ENCODE peak calls at places on chromosomes 13 and 19, in five cellular contexts. F is K562, I is HepG2, A is GM12878, X is SK-N-SH. Q is an unnamed sample.

GRCh38 chr19:45154064-45154827 is 6.5 kb downstream of the NKPD1 start:
- DNase-seq in X (no peak), A (no peak), F (peak), I (peak), Q (no peak)

GRCh38 chr13:28505543-28506135 is 10.7 kb upstream of the FLT1 start:
- DNase-seq in F (no peak), X (no peak), I (no peak), A (no peak), Q (no peak)

GRCh38 chr13:74114202-74114601 is 20.0 kb downstream of the KLF12 start:
- DNase-seq in F (no peak), A (no peak), X (no peak), I (no peak), Q (no peak)

GRCh38 chr13:60629158-60629557 is 232.1 kb downstream of the TDRD3 start:
- DNase-seq in X (no peak), F (no peak), A (no peak), I (no peak), Q (no peak)

GRCh38 chr13:93941444-93941843 is 538.0 kb downstream of the DCT start:
- DNase-seq in I (no peak), F (no peak), A (no peak), X (no peak), Q (no peak)

GRCh38 chr19:10602330-10603083 is 15.4 kb upstream of the AP1M2 start:
- DNase-seq in A (no peak), I (peak), X (peak), F (peak), Q (no peak)

GRCh38 chr13:76812206-76812882 is 73.9 kb downstream of the KCTD12 start:
- DNase-seq in A (no peak), I (no peak), F (no peak), X (peak), Q (no peak)

GRCh38 chr19:35013047-35013819 is 13.1 kb downstream of the GRAMD1A start:
- DNase-seq in X (peak), F (peak), A (no peak), I (peak), Q (peak)

GRCh38 chr19:289651-290538 is 1.3 kb downstream of the PLPP2 start:
- DNase-seq in I (peak), X (peak), F (peak), A (no peak), Q (peak)

GRCh38 chr13:76722782-76723181 is 163.4 kb downstream of the KCTD12 start:
- DNase-seq in F (no peak), I (no peak), A (no peak), X (no peak), Q (no peak)

GRCh38 chr13:36918246-36919060 is 1.6 kb downstream of the SMAD9 start:
- DNase-seq in F (no peak), A (no peak), I (no peak), X (peak), Q (no peak)

GRCh38 chr13:99215466-99215865 is 14.8 kb downstream of the UBAC2 start:
- DNase-seq in A (no peak), I (no peak), F (no peak), X (no peak), Q (no peak)

GRCh38 chr13:50241479-50241878 is 226.2 kb downstream of the KCNRG start:
- DNase-seq in F (no peak), I (peak), X (no peak), A (no peak), Q (no peak)

GRCh38 chr19:20423381-20424207 is 142.0 kb downstream of the ZNF737 start:
- DNase-seq in F (no peak), X (peak), A (no peak), I (no peak), Q (peak)

GRCh38 chr13:110925023-110925608 is 10.2 kb upstream of the ANKRD10 start:
- DNase-seq in A (no peak), I (no peak), F (no peak), X (no peak), Q (no peak)

GRCh38 chr19:13835791-13836723 is 40.8 kb downstream of the ZSWIM4 start:
- DNase-seq in A (no peak), F (no peak), I (no peak), X (no peak), Q (no peak)

DNA sequence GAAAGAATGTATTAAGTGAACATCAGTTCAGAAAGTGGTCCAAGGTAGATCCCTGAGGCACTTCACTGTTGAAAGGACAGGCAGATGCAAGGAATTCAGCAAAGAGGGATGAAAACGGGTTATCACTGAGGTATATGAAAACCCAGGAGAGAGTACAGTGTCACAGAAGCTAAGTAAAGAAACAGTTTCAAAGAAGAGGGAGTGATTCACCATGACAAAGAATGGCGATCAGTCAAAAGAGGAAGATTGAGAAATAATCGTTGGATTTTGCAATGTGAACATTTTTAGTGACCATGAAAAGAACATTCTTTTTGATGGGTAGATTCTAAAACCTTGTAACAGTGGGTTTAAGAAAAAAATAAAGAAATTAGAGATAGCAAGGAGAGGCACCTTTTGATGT is 99.3 kb downstream of the EPSTI1 start:
- DNase-seq in A (no peak), X (no peak), I (no peak), F (no peak), Q (no peak)
- TF ChIP-seq REST in A (no peak), X (no peak), I (no peak), F (no peak), Q (no peak)

GRCh38 chr13:49213539-49213938 is 6.6 kb upstream of the MLNR start:
- DNase-seq in I (no peak), F (no peak), A (no peak), X (no peak), Q (no peak)

GRCh38 chr13:49216334-49216733 is 3.8 kb upstream of the MLNR start:
- DNase-seq in I (no peak), A (no peak), F (no peak), X (no peak), Q (no peak)

GRCh38 chr13:49217962-49218492 is 2.1 kb upstream of the MLNR start:
- DNase-seq in F (no peak), A (no peak), X (no peak), I (no peak), Q (no peak)

GRCh38 chr13:49213997-49214916 is 5.9 kb upstream of the MLNR start:
- DNase-seq in A (no peak), I (no peak), F (no peak), X (no peak), Q (no peak)

DNA sequence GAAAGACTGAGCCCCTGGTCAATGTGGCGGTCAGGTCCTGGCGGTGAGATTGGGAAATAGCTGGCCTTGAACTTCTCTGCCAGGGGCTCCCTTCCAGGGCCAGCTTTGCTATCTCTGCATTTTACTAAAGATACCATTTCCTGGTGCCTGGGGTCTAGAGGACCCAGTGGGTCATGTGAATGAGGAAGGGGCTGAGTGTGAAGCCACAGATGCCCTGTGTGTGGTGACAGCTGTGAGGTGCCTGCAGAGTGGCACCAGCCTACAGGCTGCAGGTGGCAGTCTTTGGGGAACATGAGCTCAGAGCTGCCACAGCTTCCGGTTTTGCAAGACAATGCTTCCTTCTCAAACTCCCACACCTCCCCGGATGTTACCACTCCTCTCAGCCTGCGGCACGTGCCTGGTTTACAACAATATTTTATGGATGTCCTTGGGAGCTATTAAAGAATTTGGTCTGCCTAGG is 5.2 kb upstream of the MLNR start:
- DNase-seq in A (no peak), X (no peak), I (peak), F (no peak), Q (no peak)
- TF ChIP-seq SIN3A in A (no peak), X (no peak), I (no peak), F (no peak), Q (no peak)

GRCh38 chr13:78607409-78608253 is 4.3 kb upstream of the POU4F1 start:
- DNase-seq in X (peak), I (no peak), A (no peak), F (no peak), Q (no peak)

GRCh38 chr13:78606471-78607408 is 3.4 kb upstream of the POU4F1 start:
- DNase-seq in X (no peak), F (no peak), A (no peak), I (no peak), Q (no peak)

GRCh38 chr13:78608705-78609463 is 5.5 kb upstream of the POU4F1 start:
- DNase-seq in F (no peak), X (peak), A (no peak), I (no peak), Q (no peak)

GRCh38 chr13:78609464-78610205 is 6.3 kb upstream of the POU4F1 start:
- DNase-seq in A (no peak), X (peak), F (no peak), I (no peak), Q (no peak)

DNA sequence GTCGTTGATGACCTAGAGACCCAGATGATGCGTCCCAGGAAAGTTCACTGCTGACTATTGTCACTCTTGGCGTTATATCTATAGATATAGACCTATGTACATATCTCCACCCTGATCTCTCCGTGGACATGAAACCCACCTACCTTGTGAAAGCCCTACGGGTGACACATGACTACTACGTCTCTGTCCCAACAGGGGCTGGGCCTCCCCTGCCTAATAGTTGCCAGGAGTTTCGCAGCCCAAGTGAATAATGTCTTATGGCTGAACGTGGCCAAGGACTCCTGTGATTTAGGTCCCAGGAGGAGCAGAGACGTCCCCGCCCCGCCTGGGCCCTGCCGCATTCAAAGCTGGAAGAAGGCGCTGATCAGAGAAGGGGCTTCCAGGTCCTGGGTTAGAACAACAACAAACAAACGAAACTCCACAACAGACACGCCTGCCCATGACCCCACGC is 4.9 kb upstream of the POU4F1 start:
- DNase-seq in X (peak), A (no peak), F (no peak), I (no peak), Q (no peak)
- H3K4me3 ChIP-seq in X (peak), A (peak), F (no peak), I (no peak), Q (peak)

GRCh38 chr13:34076319-34076718 is 258.4 kb downstream of the RFC3 start:
- DNase-seq in A (no peak), F (no peak), X (no peak), I (no peak), Q (no peak)
- TF ChIP-seq REST in A (no peak), F (no peak), X (no peak), I (no peak), Q (no peak)

DNA sequence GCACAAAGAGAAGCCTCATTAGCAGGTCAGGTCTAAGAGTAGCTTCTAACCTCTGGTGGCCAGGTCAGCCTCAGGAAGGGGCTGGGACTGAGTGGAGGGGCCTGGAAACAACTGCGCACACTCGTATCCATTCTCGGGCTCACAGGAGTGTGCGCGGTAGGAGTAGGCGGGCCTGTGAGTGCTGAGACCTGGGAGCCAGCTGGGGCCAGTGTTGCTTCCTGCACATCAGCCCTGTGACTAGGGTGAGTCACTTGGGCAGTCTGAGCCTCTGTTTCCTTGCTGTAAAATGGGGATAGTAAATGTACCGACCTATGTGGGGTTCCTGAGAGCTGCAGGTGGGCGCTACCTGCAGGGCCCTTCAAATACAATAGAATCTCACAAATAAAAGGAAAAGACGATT is 26.9 kb downstream of the SIN3B start:
- DNase-seq in F (no peak), X (no peak), A (no peak), I (no peak), Q (no peak)
- TF ChIP-seq SIN3A in F (no peak), X (no peak), A (no peak), I (no peak), Q (no peak)

DNA sequence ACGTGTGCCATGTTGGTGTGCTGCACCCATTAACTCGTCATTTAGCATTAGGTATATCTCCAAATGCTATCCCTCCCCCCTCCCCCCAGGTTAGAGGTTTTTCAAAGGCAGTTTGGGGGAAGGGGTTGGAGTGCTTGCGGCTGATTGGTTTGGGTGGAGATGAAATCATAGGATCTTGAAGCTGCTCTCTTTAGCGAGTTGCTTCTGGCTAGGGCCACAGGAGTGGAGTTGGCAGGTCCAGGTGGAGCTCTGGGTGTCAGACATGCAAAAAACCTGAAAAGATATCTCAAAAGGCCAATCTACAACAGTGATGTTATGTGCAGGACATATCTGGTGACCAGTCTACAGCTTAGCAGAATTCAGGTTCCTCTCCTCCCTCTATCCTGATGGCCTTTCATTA is 32.6 kb upstream of the CXCL17 start:
- DNase-seq in F (no peak), X (no peak), I (no peak), A (no peak), Q (no peak)
- H3K4me3 ChIP-seq in F (no peak), X (no peak), I (no peak), A (no peak), Q (no peak)

DNA sequence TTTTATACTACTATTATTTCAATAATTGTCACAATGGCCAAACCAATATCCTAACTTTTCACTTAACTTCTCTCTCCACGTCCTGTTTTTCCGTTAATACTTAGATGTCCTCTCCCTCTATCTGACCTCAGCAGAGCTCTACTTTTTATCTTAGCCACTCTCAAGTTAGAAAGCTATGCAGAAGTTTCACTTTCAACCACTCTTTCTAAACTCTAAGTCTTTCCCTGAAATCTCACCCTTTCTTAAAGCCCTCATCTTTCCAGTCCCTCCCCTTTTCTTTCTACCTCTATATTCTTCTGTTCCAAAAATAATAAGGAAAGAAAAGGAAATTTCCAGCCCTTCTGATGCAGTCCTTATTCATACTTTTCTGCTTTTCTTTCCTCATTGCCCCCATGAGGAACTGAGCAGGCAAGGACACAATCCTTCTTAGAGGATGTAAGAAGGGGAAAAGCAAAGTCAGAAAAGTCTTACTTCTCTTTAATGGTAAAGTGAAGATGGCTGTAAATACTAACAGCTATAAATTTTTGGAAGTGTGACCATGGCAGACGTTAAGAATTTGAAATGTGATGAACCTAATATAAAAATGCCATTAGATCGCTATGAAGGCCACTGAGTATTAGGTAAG is 23.0 kb downstream of the FAM216B start:
- DNase-seq in I (no peak), X (no peak), F (no peak), A (no peak), Q (no peak)
- TF ChIP-seq REST in I (no peak), X (no peak), F (no peak), A (no peak), Q (no peak)

GRCh38 chr19:32404939-32405430 is 585 bp upstream of the DPY19L3 start:
- DNase-seq in X (no peak), I (peak), F (no peak), A (no peak), Q (no peak)
- TF ChIP-seq SIN3A in X (no peak), I (no peak), F (no peak), A (no peak), Q (no peak)